ENCODE peak calls at places on chromosomes 4 and X, in seven cellular contexts. One of them, this sample, is unnamed.

GRCh38 chr4:55033296-55033695 is 92.1 kb downstream of the KDR start:
- DNase-seq in SK-N-SH: no peak
- DNase-seq in K562: no peak
- DNase-seq in GM12891: no peak
- DNase-seq in HepG2: no peak
- DNase-seq in H1: no peak
- DNase-seq in GM12878: no peak
- DNase-seq in this sample: no peak

GRCh38 chr4:88275516-88275915 is 8.8 kb downstream of the PPM1K start:
- DNase-seq in SK-N-SH: no peak
- DNase-seq in K562: no peak
- DNase-seq in GM12891: no peak
- DNase-seq in HepG2: no peak
- DNase-seq in H1: no peak
- DNase-seq in GM12878: no peak
- DNase-seq in this sample: no peak

GRCh38 chr4:153345011-153345981 is 808 bp downstream of the MND1 start:
- DNase-seq in SK-N-SH: peak; percentile 74
- DNase-seq in K562: peak; percentile 17
- DNase-seq in GM12891: no peak
- DNase-seq in HepG2: peak; percentile 64
- DNase-seq in H1: no peak
- DNase-seq in GM12878: no peak
- DNase-seq in this sample: peak; percentile 17

GRCh38 chr4:184453402-184454160 is 20.8 kb downstream of the IRF2 start:
- DNase-seq in SK-N-SH: no peak
- DNase-seq in K562: no peak
- DNase-seq in GM12891: peak; percentile 35
- DNase-seq in HepG2: no peak
- DNase-seq in H1: no peak
- DNase-seq in GM12878: no peak
- DNase-seq in this sample: peak; percentile 30

GRCh38 chrX:136219893-136220292 is 31.3 kb downstream of the MAP7D3 start:
- DNase-seq in SK-N-SH: no peak
- DNase-seq in K562: no peak
- DNase-seq in GM12891: no peak
- DNase-seq in HepG2: no peak
- DNase-seq in H1: no peak
- DNase-seq in GM12878: no peak
- DNase-seq in this sample: no peak

GRCh38 chr4:17265139-17265538 is 246.8 kb downstream of the QDPR start:
- DNase-seq in SK-N-SH: no peak
- DNase-seq in K562: no peak
- DNase-seq in GM12891: no peak
- DNase-seq in HepG2: no peak
- DNase-seq in H1: no peak
- DNase-seq in GM12878: no peak
- DNase-seq in this sample: no peak

GRCh38 chr4:22420291-22420690 is 95.6 kb downstream of the ADGRA3 start:
- DNase-seq in SK-N-SH: no peak
- DNase-seq in K562: no peak
- DNase-seq in GM12891: no peak
- DNase-seq in HepG2: no peak
- DNase-seq in H1: no peak
- DNase-seq in GM12878: no peak
- DNase-seq in this sample: no peak

GRCh38 chrX:13028871-13029336 is 15.5 kb downstream of the FAM9C start:
- DNase-seq in SK-N-SH: no peak
- DNase-seq in K562: no peak
- DNase-seq in GM12891: no peak
- DNase-seq in HepG2: peak; percentile 51
- DNase-seq in H1: no peak
- DNase-seq in GM12878: no peak
- DNase-seq in this sample: no peak

GRCh38 chrX:2670978-2671377 is 20.1 kb upstream of the CD99 start:
- DNase-seq in SK-N-SH: no peak
- DNase-seq in K562: no peak
- DNase-seq in GM12891: no peak
- DNase-seq in HepG2: no peak
- DNase-seq in H1: no peak
- DNase-seq in GM12878: no peak
- DNase-seq in this sample: no peak

GRCh38 chr4:138941037-138941436 is 74.5 kb upstream of the NOCT start:
- DNase-seq in SK-N-SH: no peak
- DNase-seq in K562: no peak
- DNase-seq in GM12891: no peak
- DNase-seq in HepG2: no peak
- DNase-seq in H1: no peak
- DNase-seq in GM12878: no peak
- DNase-seq in this sample: no peak

GRCh38 chr4:29277381-29277780 is 1442.8 kb upstream of the PCDH7 start:
- DNase-seq in SK-N-SH: no peak
- DNase-seq in K562: no peak
- DNase-seq in GM12891: no peak
- DNase-seq in HepG2: no peak
- DNase-seq in H1: no peak
- DNase-seq in GM12878: no peak
- DNase-seq in this sample: no peak

GRCh38 chr4:113050361-113050760 is 908 bp downstream of the ANK2 start:
- DNase-seq in SK-N-SH: no peak
- DNase-seq in K562: no peak
- DNase-seq in GM12891: no peak
- DNase-seq in HepG2: no peak
- DNase-seq in H1: no peak
- DNase-seq in GM12878: no peak
- DNase-seq in this sample: no peak

GRCh38 chrX:63128509-63128908 is 222.6 kb downstream of the SPIN4 start:
- DNase-seq in SK-N-SH: peak; percentile 1
- DNase-seq in K562: no peak
- DNase-seq in GM12891: no peak
- DNase-seq in HepG2: peak; percentile 11
- DNase-seq in H1: peak; percentile 43
- DNase-seq in GM12878: peak; percentile 53
- DNase-seq in this sample: no peak

GRCh38 chr4:31089815-31090214 is 369.6 kb downstream of the PCDH7 start:
- DNase-seq in SK-N-SH: no peak
- DNase-seq in K562: no peak
- DNase-seq in GM12891: no peak
- DNase-seq in HepG2: no peak
- DNase-seq in H1: no peak
- DNase-seq in GM12878: no peak
- DNase-seq in this sample: no peak

GRCh38 chr4:72846280-72847111 is 223.0 kb downstream of the COX18 start:
- DNase-seq in SK-N-SH: no peak
- DNase-seq in K562: peak; percentile 23
- DNase-seq in GM12891: no peak
- DNase-seq in HepG2: peak; percentile 17
- DNase-seq in H1: peak; percentile 67
- DNase-seq in GM12878: no peak
- DNase-seq in this sample: no peak

GRCh38 chr4:121370729-121371325 is 10.0 kb downstream of the QRFPR start:
- DNase-seq in SK-N-SH: peak; percentile 26
- DNase-seq in K562: peak; percentile 9
- DNase-seq in GM12891: no peak
- DNase-seq in HepG2: peak; percentile 17
- DNase-seq in H1: no peak
- DNase-seq in GM12878: no peak
- DNase-seq in this sample: no peak

GRCh38 chr4:188754372-188755002 is 615.2 kb downstream of the TRIML1 start:
- DNase-seq in SK-N-SH: no peak
- DNase-seq in K562: no peak
- DNase-seq in GM12891: no peak
- DNase-seq in HepG2: no peak
- DNase-seq in H1: no peak
- DNase-seq in GM12878: no peak
- DNase-seq in this sample: no peak

GRCh38 chr4:4216668-4217067 is 10.1 kb downstream of the OTOP1 start:
- DNase-seq in SK-N-SH: no peak
- DNase-seq in K562: no peak
- DNase-seq in GM12891: no peak
- DNase-seq in HepG2: no peak
- DNase-seq in H1: no peak
- DNase-seq in GM12878: no peak
- DNase-seq in this sample: no peak

GRCh38 chr4:17491196-17491595 is 20.7 kb downstream of the QDPR start:
- DNase-seq in SK-N-SH: peak; percentile 81
- DNase-seq in K562: no peak
- DNase-seq in GM12891: no peak
- DNase-seq in HepG2: no peak
- DNase-seq in H1: no peak
- DNase-seq in GM12878: no peak
- DNase-seq in this sample: no peak

GRCh38 chrX:13649823-13650222 is 3.1 kb upstream of the TCEANC start:
- DNase-seq in SK-N-SH: no peak
- DNase-seq in K562: no peak
- DNase-seq in GM12891: no peak
- DNase-seq in HepG2: no peak
- DNase-seq in H1: no peak
- DNase-seq in GM12878: no peak
- DNase-seq in this sample: no peak

GRCh38 chr4:57039345-57039744 is 60.6 kb downstream of the POLR2B start:
- DNase-seq in SK-N-SH: no peak
- DNase-seq in K562: no peak
- DNase-seq in GM12891: no peak
- DNase-seq in HepG2: no peak
- DNase-seq in H1: no peak
- DNase-seq in GM12878: no peak
- DNase-seq in this sample: no peak
- TF ChIP-seq TAF1 in SK-N-SH: no peak
- TF ChIP-seq TAF1 in K562: no peak
- TF ChIP-seq TAF1 in GM12891: no peak
- TF ChIP-seq TAF1 in HepG2: no peak
- TF ChIP-seq TAF1 in H1: no peak
- TF ChIP-seq TAF1 in GM12878: no peak
- TF ChIP-seq TAF1 in this sample: no peak

GRCh38 chrX:53073115-53073581 is 9.0 kb upstream of the TSPYL2 start:
- DNase-seq in SK-N-SH: no peak
- DNase-seq in K562: no peak
- DNase-seq in GM12891: no peak
- DNase-seq in HepG2: no peak
- DNase-seq in H1: no peak
- DNase-seq in GM12878: no peak
- DNase-seq in this sample: no peak

GRCh38 chrX:53071064-53071463 is 11.1 kb upstream of the TSPYL2 start:
- DNase-seq in SK-N-SH: no peak
- DNase-seq in K562: no peak
- DNase-seq in GM12891: no peak
- DNase-seq in HepG2: no peak
- DNase-seq in H1: no peak
- DNase-seq in GM12878: no peak
- DNase-seq in this sample: no peak

GRCh38 chrX:53074987-53075386 is 7.2 kb upstream of the TSPYL2 start:
- DNase-seq in SK-N-SH: no peak
- DNase-seq in K562: peak; percentile 19
- DNase-seq in GM12891: no peak
- DNase-seq in HepG2: no peak
- DNase-seq in H1: no peak
- DNase-seq in GM12878: no peak
- DNase-seq in this sample: no peak

GRCh38 chrX:53072418-53073114 is 9.6 kb upstream of the TSPYL2 start:
- DNase-seq in SK-N-SH: no peak
- DNase-seq in K562: no peak
- DNase-seq in GM12891: no peak
- DNase-seq in HepG2: no peak
- DNase-seq in H1: no peak
- DNase-seq in GM12878: no peak
- DNase-seq in this sample: no peak

DNA sequence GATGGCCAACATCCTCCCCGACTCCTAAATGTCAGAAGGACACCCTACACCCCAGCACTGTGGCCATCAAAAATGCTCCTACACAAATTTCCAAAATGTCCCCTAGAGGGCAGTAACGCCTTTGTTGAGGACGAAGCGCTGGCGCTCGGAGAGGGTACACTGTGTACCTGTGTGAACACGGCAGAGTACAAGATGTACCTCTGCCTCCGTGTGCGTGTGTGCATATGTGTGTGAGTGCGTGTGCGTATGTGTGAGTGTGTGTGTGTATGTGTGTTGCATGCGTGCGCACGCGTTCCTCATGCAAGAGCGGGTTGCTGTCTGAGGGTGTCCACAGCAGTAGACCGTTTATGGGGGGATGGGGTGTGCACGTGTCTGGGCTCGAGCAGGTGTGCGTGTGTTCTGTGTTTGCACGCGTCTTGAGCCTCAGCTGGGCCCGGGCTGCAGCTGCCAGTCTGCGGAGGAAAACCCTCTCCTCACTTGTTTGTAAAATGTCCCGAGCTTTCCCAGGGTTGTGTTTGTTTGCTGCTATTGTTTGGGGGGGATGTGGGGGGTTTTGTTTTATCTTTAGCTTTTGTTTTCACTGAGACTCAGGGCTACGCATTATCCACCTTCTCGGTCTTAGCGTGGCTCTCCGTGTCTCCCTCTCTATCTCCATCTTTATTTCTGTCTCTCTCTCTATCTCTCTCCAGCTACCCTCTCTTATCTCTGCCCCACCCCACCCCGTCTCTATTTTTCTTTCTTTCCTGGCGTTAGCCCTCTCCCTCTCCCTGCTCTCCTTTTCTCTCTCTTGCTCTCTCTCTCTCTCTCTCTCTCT is 10.4 kb upstream of the TSPYL2 start:
- DNase-seq in SK-N-SH: peak; percentile 68
- DNase-seq in K562: peak; percentile 55
- DNase-seq in GM12891: peak; percentile 36
- DNase-seq in HepG2: peak; percentile 57
- DNase-seq in H1: no peak
- DNase-seq in GM12878: peak; percentile 46
- DNase-seq in this sample: no peak
- TF ChIP-seq POLR2AphosphoS5 in SK-N-SH: no peak
- TF ChIP-seq POLR2AphosphoS5 in K562: no peak
- TF ChIP-seq POLR2AphosphoS5 in GM12891: no peak
- TF ChIP-seq POLR2AphosphoS5 in HepG2: no peak
- TF ChIP-seq POLR2AphosphoS5 in H1: peak; percentile 37
- TF ChIP-seq POLR2AphosphoS5 in GM12878: no peak
- TF ChIP-seq POLR2AphosphoS5 in this sample: no peak

DNA sequence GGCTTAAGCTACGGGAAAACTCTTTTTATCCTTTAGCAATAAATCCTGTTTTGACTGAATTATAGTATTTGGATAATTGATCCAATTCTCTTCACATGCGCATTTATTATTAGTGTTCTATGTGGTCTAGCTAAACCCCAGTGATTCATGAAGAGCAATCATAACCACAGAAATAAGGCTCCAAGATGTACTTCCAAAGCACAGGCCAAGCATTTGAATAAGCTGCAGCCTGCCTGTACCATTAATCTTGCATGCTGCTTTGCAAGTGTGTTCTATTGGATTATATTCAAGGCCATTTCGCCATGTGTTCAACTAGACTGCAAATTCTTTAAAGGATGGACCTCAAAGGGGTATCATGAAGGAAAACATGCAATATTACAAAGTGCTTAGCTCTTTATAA is 385.2 kb upstream of the FAT1 start:
- DNase-seq in SK-N-SH: no peak
- DNase-seq in K562: no peak
- DNase-seq in GM12891: no peak
- DNase-seq in HepG2: no peak
- DNase-seq in H1: no peak
- DNase-seq in GM12878: no peak
- DNase-seq in this sample: no peak
- TF ChIP-seq TAF1 in SK-N-SH: no peak
- TF ChIP-seq TAF1 in K562: no peak
- TF ChIP-seq TAF1 in GM12891: no peak
- TF ChIP-seq TAF1 in HepG2: no peak
- TF ChIP-seq TAF1 in H1: no peak
- TF ChIP-seq TAF1 in GM12878: no peak
- TF ChIP-seq TAF1 in this sample: no peak

GRCh38 chr4:25368315-25368714 is 8.7 kb upstream of the ANAPC4 start:
- DNase-seq in SK-N-SH: no peak
- DNase-seq in K562: no peak
- DNase-seq in GM12891: no peak
- DNase-seq in HepG2: peak; percentile 24
- DNase-seq in H1: no peak
- DNase-seq in GM12878: no peak
- DNase-seq in this sample: no peak
- TF ChIP-seq POLR2AphosphoS5 in SK-N-SH: no peak
- TF ChIP-seq POLR2AphosphoS5 in K562: no peak
- TF ChIP-seq POLR2AphosphoS5 in GM12891: no peak
- TF ChIP-seq POLR2AphosphoS5 in HepG2: no peak
- TF ChIP-seq POLR2AphosphoS5 in H1: no peak
- TF ChIP-seq POLR2AphosphoS5 in GM12878: no peak
- TF ChIP-seq POLR2AphosphoS5 in this sample: no peak